ENCODE peak calls at places on chromosomes 7 and 10, in seven cellular contexts. Z, H, I, D, B, U and G are unnamed samples.

GRCh38 chr10:12799746-12800145 is 201.8 kb downstream of the CCDC3 start:
- DNase-seq in Z (no peak), H (no peak), I (no peak), D (no peak), B (no peak), U (no peak), G (no peak)

GRCh38 chr10:91672021-91672608 is 39.2 kb upstream of the PPP1R3C start:
- DNase-seq in Z (no peak), H (no peak), I (no peak), D (no peak), B (no peak), U (peak; percentile 31), G (no peak)

GRCh38 chr10:18540195-18540594 is 111.2 kb downstream of the NSUN6 start:
- DNase-seq in Z (no peak), H (no peak), I (no peak), D (no peak), B (no peak), U (no peak), G (no peak)

GRCh38 chr10:122154733-122155366 is 116.2 kb upstream of the BTBD16 start:
- DNase-seq in Z (no peak), H (peak; percentile 12), I (no peak), D (no peak), B (no peak), U (no peak), G (no peak)

GRCh38 chr7:12794722-12795302 is 107.4 kb downstream of the ARL4A start:
- DNase-seq in Z (no peak), H (no peak), I (no peak), D (no peak), B (no peak), U (no peak), G (no peak)

GRCh38 chr7:35477609-35478008 is 217.3 kb downstream of the HERPUD2 start:
- DNase-seq in Z (no peak), H (no peak), I (no peak), D (no peak), B (no peak), U (no peak), G (no peak)

GRCh38 chr10:10056958-10057357 is 960.7 kb upstream of the CELF2 start:
- DNase-seq in Z (no peak), H (no peak), I (no peak), D (no peak), B (no peak), U (no peak), G (no peak)

GRCh38 chr10:120205368-120206018 is 251.5 kb upstream of the PLPP4 start:
- DNase-seq in Z (no peak), H (no peak), I (no peak), D (no peak), B (no peak), U (no peak), G (no peak)

GRCh38 chr10:128067691-128068397 is 58.4 kb downstream of the MKI67 start:
- DNase-seq in Z (no peak), H (no peak), I (no peak), D (no peak), B (no peak), U (no peak), G (no peak)

GRCh38 chr10:128070161-128070560 is 56.1 kb downstream of the MKI67 start:
- DNase-seq in Z (no peak), H (no peak), I (no peak), D (no peak), B (no peak), U (no peak), G (no peak)

GRCh38 chr10:128066954-128067382 is 59.3 kb downstream of the MKI67 start:
- DNase-seq in Z (no peak), H (no peak), I (no peak), D (no peak), B (no peak), U (no peak), G (no peak)

GRCh38 chr10:128069351-128070051 is 56.7 kb downstream of the MKI67 start:
- DNase-seq in Z (peak; percentile 70), H (peak; percentile 69), I (peak; percentile 42), D (no peak), B (peak; percentile 19), U (peak; percentile 68), G (peak; percentile 57)

DNA sequence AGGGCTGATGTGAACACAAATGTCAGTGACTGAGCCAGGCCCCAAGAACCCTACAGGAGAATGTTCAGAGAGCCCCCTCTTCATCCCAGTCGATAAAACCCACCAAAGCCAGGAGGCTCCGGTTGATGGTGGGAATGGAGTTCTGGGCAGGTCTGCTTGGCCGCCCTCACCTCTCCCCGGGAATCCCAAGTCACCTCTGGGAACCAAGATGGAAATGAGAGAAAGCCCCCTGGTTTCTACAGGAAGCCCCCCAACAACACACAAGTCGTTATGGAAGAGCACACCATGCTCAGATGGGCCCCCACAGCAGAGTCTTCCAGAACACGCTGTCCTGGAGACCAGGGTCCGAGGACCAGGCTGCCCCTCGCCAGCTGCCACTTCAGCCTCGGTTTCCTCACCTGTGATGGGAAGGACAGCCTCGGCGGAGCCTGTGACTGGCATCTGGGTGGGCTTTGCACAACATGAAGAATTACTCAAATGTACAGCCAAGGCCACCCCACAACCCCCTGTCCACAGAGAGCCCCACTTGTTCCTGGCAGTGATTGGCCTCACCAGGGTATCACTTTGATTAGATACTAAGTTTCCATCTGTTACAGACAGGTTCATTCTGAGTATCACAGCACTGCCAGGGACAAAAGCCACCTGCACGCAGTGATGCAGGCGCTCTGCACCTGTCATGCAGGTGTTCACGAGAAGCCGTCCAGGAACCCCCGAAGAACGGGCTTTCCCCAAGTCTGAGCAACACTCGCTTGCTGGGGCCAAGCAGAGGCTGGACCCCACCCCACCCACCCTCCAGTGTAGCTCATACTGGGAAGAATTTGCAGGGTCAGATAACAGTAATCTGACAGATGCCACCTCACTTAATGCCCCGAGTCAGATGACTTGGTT is 57.6 kb downstream of the MKI67 start:
- DNase-seq in Z (no peak), H (no peak), I (no peak), D (no peak), B (no peak), U (no peak), G (no peak)
- H3K4me1 ChIP-seq in Z (no peaks in the 10 kb centered on the region), H (no peaks in the 10 kb centered on the region), I (no peaks in the 10 kb centered on the region), D (peaks cover 20% of the 10 kb centered on the region), B (peaks cover 6% of the 10 kb centered on the region), U (peaks cover 6% of the 10 kb centered on the region), G (peaks cover 6% of the 10 kb centered on the region)

GRCh38 chr10:22649977-22650376 is 64.4 kb downstream of the PIP4K2A start:
- DNase-seq in Z (no peak), H (no peak), I (no peak), D (no peak), B (no peak), U (no peak), G (no peak)
- TF ChIP-seq MAX in Z (no peak), H (no peak), I (no peak), D (no peak), B (no peak), U (no peak), G (no peak)

GRCh38 chr7:116526897-116527296 is 2.1 kb downstream of the CAV1 start:
- DNase-seq in Z (no peak), H (no peak), I (no peak), D (no peak), B (no peak), U (peak; percentile 45), G (no peak)

GRCh38 chr7:116529250-116529649 is 4.4 kb downstream of the CAV1 start:
- DNase-seq in Z (no peak), H (no peak), I (no peak), D (no peak), B (no peak), U (no peak), G (no peak)

GRCh38 chr7:116525913-116526857 is 1.3 kb downstream of the CAV1 start:
- DNase-seq in Z (peak; percentile 90), H (peak; percentile 94), I (no peak), D (no peak), B (no peak), U (peak; percentile 84), G (no peak)

GRCh38 chr7:116528008-116528789 is 3.4 kb downstream of the CAV1 start:
- DNase-seq in Z (peak; percentile 64), H (no peak), I (no peak), D (no peak), B (no peak), U (peak; percentile 92), G (peak; percentile 54)

DNA sequence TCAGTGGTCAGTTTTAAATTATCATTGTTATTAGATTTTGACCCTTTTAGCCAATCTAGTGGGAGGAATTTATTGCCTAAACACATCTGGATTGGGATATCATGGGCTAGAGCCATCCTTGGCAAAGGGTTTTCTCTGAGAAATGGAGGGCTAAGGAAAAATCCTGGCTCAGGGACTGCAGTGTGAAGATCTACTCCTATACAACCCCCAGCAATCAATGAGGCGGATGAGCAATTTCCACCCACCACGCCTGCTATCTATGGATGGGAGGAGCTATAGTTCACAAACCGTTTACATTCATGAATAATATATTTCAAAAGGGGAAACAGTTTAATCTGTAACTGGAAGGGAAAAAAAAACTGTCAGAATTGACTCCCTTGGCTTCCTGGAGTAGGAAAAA is 2.7 kb downstream of the CAV1 start:
- DNase-seq in Z (no peak), H (no peak), I (no peak), D (no peak), B (no peak), U (peak; percentile 58), G (no peak)
- H3K4me1 ChIP-seq in Z (peaks cover 68% of the 10 kb centered on the region), H (peaks cover 21% of the 10 kb centered on the region), I (peaks cover 21% of the 10 kb centered on the region), D (peaks cover 26% of the 10 kb centered on the region), B (peaks cover 7% of the 10 kb centered on the region), U (peaks cover 64% of the 10 kb centered on the region), G (peaks cover 34% of the 10 kb centered on the region)

GRCh38 chr10:43125274-43125845 is 12.9 kb upstream of the CSGALNACT2 start:
- DNase-seq in Z (no peak), H (no peak), I (no peak), D (no peak), B (no peak), U (no peak), G (no peak)
- TF ChIP-seq MAX in Z (no peak), H (no peak), I (no peak), D (no peak), B (no peak), U (no peak), G (no peak)

DNA sequence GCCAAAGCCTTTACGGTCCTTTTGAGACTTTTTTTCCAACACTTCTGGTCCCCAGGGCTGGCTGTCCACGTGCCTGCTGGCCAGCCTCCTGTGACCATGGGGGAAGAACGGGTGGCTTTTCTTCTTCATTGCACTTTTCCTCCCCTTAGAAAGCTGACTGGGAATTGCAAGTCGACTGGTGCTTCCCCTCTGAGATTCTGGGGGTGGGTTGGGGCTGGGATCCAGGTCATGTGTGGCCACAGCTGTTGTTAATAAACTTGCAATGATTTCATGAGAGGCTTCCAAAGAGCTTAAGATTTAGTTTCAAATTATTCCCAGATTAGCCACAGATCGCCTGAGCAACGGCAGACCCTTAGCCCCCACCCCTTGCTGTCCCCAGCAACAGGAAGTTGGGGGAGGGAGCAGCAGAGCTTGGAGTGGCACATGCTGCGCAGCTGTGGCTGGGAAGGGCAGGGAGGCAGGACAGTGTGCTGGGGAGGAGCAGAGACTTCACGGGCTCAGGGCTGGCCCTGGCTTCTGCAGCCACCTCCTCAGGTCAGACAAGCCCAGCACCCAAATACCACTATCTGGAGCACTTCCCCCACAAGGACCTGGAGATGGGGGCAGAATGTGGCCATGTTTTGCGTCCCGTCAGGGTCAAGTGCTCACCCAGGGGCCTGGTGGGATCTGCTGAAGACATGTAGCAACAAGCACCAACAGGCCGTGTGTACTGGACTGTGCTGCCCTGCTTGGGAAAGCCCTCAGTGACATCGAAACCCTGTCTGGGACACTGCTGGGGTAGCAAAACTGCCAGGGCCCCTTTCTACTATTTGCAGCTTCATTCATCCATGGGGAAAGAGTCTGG is 147.1 kb downstream of the RNF216 start:
- DNase-seq in Z (no peak), H (no peak), I (no peak), D (no peak), B (no peak), U (peak; percentile 50), G (no peak)
- H3K4me1 ChIP-seq in Z (peaks cover 20% of the 10 kb centered on the region), H (peaks cover 15% of the 10 kb centered on the region), I (peaks cover 29% of the 10 kb centered on the region), D (peaks cover 3% of the 10 kb centered on the region), B (peaks cover 35% of the 10 kb centered on the region), U (peaks cover 49% of the 10 kb centered on the region), G (peaks cover 3% of the 10 kb centered on the region)

GRCh38 chr10:44994752-44995530 is 5.8 kb upstream of the ZNF22 start:
- DNase-seq in Z (no peak), H (no peak), I (no peak), D (no peak), B (no peak), U (no peak), G (no peak)
- TF ChIP-seq MAX in Z (no peak), H (no peak), I (no peak), D (no peak), B (no peak), U (no peak), G (no peak)